ENCODE peak calls at places on chromosome 12, in eight cellular contexts. A is stimulated activated CD8-positive, alpha-beta memory T cell treated with anti-CD3 and anti-CD28 coated beads, Interleukin-2, amount 100 ng/mL, for 48 hours; V is frontal cortex; R is GM12878; O is adipocyte; Y is lower lobe of right lung; B is AG08395; N is OCI-M1. C is an unnamed sample.

GRCh38 chr12:131197490-131197889 is 243.8 kb downstream of the ADGRD1 start:
- DNase-seq in R (no peak), V (no peak), Y (no peak), O (no peak), B (no peak), N (no peak), A (no peak), C (no peak)

GRCh38 chr12:113749433-113749815 is 216.7 kb downstream of the RBM19 start:
- DNase-seq in O (no peak), A (no peak), R (no peak), B (no peak), N (no peak), Y (no peak), V (no peak), C (no peak)

GRCh38 chr12:13293086-13293485 is 96.6 kb downstream of the EMP1 start:
- DNase-seq in O (peak; percentile 22), V (no peak), R (no peak), Y (no peak), A (no peak), N (no peak), B (peak; percentile 10), C (peak; percentile 13)

GRCh38 chr12:58342736-58343135 is 401.4 kb downstream of the ATP23 start:
- DNase-seq in Y (no peak), R (no peak), N (no peak), B (no peak), A (no peak), V (no peak), O (no peak), C (peak; percentile 56)

GRCh38 chr12:6608592-6609311 is 1.6 kb upstream of the CHD4 start:
- DNase-seq in N (peak; percentile 72), R (no peak), A (no peak), O (peak; percentile 24), V (no peak), Y (no peak), B (no peak), C (peak; percentile 40)

GRCh38 chr12:95440401-95440800 is 33.6 kb upstream of the METAP2 start:
- DNase-seq in O (peak; percentile 25), V (no peak), R (no peak), N (peak; percentile 55), A (no peak), B (no peak), Y (no peak), C (peak; percentile 35)

GRCh38 chr12:128637616-128638606 is 185.8 kb downstream of the SLC15A4 start:
- DNase-seq in A (no peak), V (no peak), Y (no peak), R (peak; percentile 43), B (no peak), N (no peak), O (no peak), C (no peak)

GRCh38 chr12:32477714-32478113 is 78.4 kb downstream of the FGD4 start:
- DNase-seq in N (no peak), B (no peak), Y (no peak), R (no peak), V (no peak), O (no peak), A (no peak), C (no peak)

GRCh38 chr12:60257063-60257462 is 661.2 kb downstream of the SLC16A7 start:
- DNase-seq in Y (no peak), V (no peak), B (peak; percentile 18), R (no peak), O (peak; percentile 70), A (no peak), N (peak; percentile 55), C (peak; percentile 61)

GRCh38 chr12:87280356-87280755 is 748.8 kb downstream of the C12orf50 start:
- DNase-seq in A (no peak), R (peak; percentile 21), N (peak; percentile 29), V (no peak), Y (no peak), B (no peak), O (no peak), C (no peak)

GRCh38 chr12:20220339-20220738 is 148.0 kb upstream of the PDE3A start:
- DNase-seq in O (peak; percentile 50), A (no peak), N (peak; percentile 40), R (peak; percentile 5), Y (no peak), V (no peak), B (peak; percentile 19), C (peak; percentile 73)

GRCh38 chr12:954736-955135 is 5.2 kb upstream of the RAD52 start:
- DNase-seq in N (no peak), Y (no peak), A (no peak), R (no peak), O (no peak), V (no peak), B (peak; percentile 7), C (no peak)

GRCh38 chr12:85489194-85489593 is 209.2 kb downstream of the ALX1 start:
- DNase-seq in R (no peak), O (no peak), A (no peak), Y (no peak), V (no peak), N (no peak), B (no peak), C (no peak)

GRCh38 chr12:27524839-27525238 is 833 bp downstream of the PPFIBP1 start:
- DNase-seq in R (no peak), O (peak; percentile 69), V (no peak), Y (no peak), B (no peak), A (no peak), N (peak; percentile 57), C (peak; percentile 57)

GRCh38 chr12:102551186-102551585 is 70.8 kb upstream of the IGF1 start:
- DNase-seq in O (no peak), B (no peak), N (no peak), Y (no peak), R (no peak), A (no peak), V (no peak), C (no peak)

GRCh38 chr12:109544955-109545531 is 28.3 kb downstream of the MMAB start:
- DNase-seq in N (no peak), O (peak; percentile 22), Y (no peak), B (peak; percentile 62), R (no peak), A (no peak), V (no peak), C (peak; percentile 66)

GRCh38 chr12:94725375-94726168 is 75.2 kb upstream of the TMCC3 start:
- DNase-seq in B (peak; percentile 14), O (peak; percentile 37), Y (no peak), N (peak; percentile 73), A (no peak), R (no peak), V (no peak), C (peak; percentile 63)

GRCh38 chr12:4978737-4979136 is 64.9 kb upstream of the KCNA5 start:
- DNase-seq in N (no peak), Y (no peak), A (no peak), B (peak; percentile 10), V (no peak), R (no peak), O (peak; percentile 18), C (no peak)

GRCh38 chr12:95611676-95612309 is 60.5 kb upstream of the USP44 start:
- DNase-seq in Y (no peak), R (no peak), O (no peak), A (no peak), B (no peak), N (no peak), V (no peak), C (no peak)

GRCh38 chr12:64099430-64099829 is 122.7 kb downstream of the KICS2 start:
- DNase-seq in N (no peak), V (no peak), Y (no peak), R (no peak), A (no peak), O (peak; percentile 79), B (peak; percentile 94), C (peak; percentile 97)

GRCh38 chr12:130716918-130717306 is 813 bp upstream of the RIMBP2 start:
- DNase-seq in A (no peak), N (no peak), O (no peak), Y (no peak), V (no peak), R (peak; percentile 40), B (no peak), C (no peak)

GRCh38 chr12:104775731-104776231 is 182.3 kb downstream of the SLC41A2 start:
- DNase-seq in A (no peak), N (no peak), B (no peak), V (no peak), Y (no peak), R (no peak), O (no peak), C (no peak)

GRCh38 chr12:119069029-119069731 is 87.8 kb downstream of the SRRM4 start:
- DNase-seq in Y (no peak), O (no peak), B (no peak), N (no peak), V (no peak), A (no peak), R (no peak), C (no peak)

GRCh38 chr12:1108276-1108675 is 117.3 kb downstream of the ERC1 start:
- DNase-seq in A (no peak), N (peak; percentile 42), O (no peak), B (no peak), R (peak; percentile 59), V (no peak), Y (no peak), C (no peak)

GRCh38 chr12:47317182-47317915 is 237.6 kb upstream of the AMIGO2 start:
- DNase-seq in A (no peak), N (peak; percentile 81), R (no peak), O (no peak), Y (no peak), B (peak; percentile 34), V (no peak), C (no peak)

GRCh38 chr12:108948369-108948768 is 68.5 kb downstream of the DAO start:
- DNase-seq in Y (no peak), V (no peak), N (no peak), A (no peak), B (no peak), O (no peak), R (no peak), C (no peak)

GRCh38 chr12:13196302-13196921 is at the start of gene EMP1:
- DNase-seq in O (peak; percentile 99), N (peak; percentile 84), Y (peak; percentile 86), R (peak; percentile 39), V (peak; percentile 24), B (peak; percentile 90), A (peak; percentile 38), C (peak; percentile 100)

GRCh38 chr12:57734586-57734985 is 4.0 kb downstream of the AGAP2 start:
- DNase-seq in O (no peak), A (no peak), N (no peak), V (no peak), R (no peak), Y (no peak), B (no peak), C (no peak)

GRCh38 chr12:22100952-22101748 is 55.1 kb downstream of the CMAS start:
- DNase-seq in R (peak; percentile 13), A (no peak), B (peak; percentile 18), O (peak; percentile 74), Y (no peak), V (no peak), N (peak; percentile 73), C (peak; percentile 82)

GRCh38 chr12:1575799-1576401 is 18.5 kb downstream of the FBXL14 start:
- DNase-seq in R (no peak), A (no peak), V (no peak), O (no peak), N (peak; percentile 75), B (no peak), Y (no peak), C (peak; percentile 66)

GRCh38 chr12:62695696-62696095 is 229.1 kb downstream of the MON2 start:
- DNase-seq in R (no peak), N (no peak), B (no peak), V (no peak), Y (no peak), A (no peak), O (no peak), C (no peak)

GRCh38 chr12:16385779-16386646 is 38.6 kb downstream of the MGST1 start:
- DNase-seq in R (peak; percentile 5), B (peak; percentile 73), N (peak; percentile 44), O (peak; percentile 29), V (peak; percentile 13), A (no peak), Y (no peak), C (peak; percentile 77)

GRCh38 chr12:3035171-3035570 is 42.0 kb upstream of the TSPAN9 start:
- DNase-seq in R (no peak), N (no peak), Y (no peak), V (no peak), O (peak; percentile 42), B (peak; percentile 40), A (no peak), C (no peak)

GRCh38 chr12:11652351-11653040 is 3.0 kb downstream of the ETV6 start:
- DNase-seq in A (peak; percentile 3), V (no peak), R (peak; percentile 71), B (peak; percentile 65), Y (peak; percentile 63), O (peak; percentile 68), N (peak; percentile 84), C (peak; percentile 76)